ENCODE peak calls at places on chromosomes 13 and 19, in seven cellular contexts. W is ovary; U is astrocyte; A is endodermal cell; Q is tibial nerve; P is CD8-positive, alpha-beta memory T cell; Y is CD8-positive, alpha-beta T cell. S is an unnamed sample.
A peak's percentile ranks its signal among the peaks of the same experiment; 100 is the strongest.

GRCh38 chr13:21124853-21125252 is 51.5 kb downstream of the SKA3 start:
- DNase-seq in W (no peak), Q (no peak), P (no peak), A (no peak), Y (no peak), U (peak; percentile 51), S (no peak)

GRCh38 chr19:17352608-17353280 is 15.4 kb downstream of the GTPBP3 start:
- DNase-seq in A (no peak), U (no peak), Y (no peak), P (no peak), Q (no peak), W (no peak), S (no peak)

GRCh38 chr19:17334414-17335409 is at the start of gene ANO8:
- DNase-seq in P (peak; percentile 93), Q (peak; percentile 94), W (peak; percentile 93), Y (peak; percentile 92), A (peak; percentile 99), U (peak; percentile 100), S (peak; percentile 97)

GRCh38 chr19:40521276-40521675 is 54.5 kb downstream of the SPTBN4 start:
- DNase-seq in W (no peak), A (no peak), U (no peak), Q (no peak), P (no peak), Y (no peak), S (no peak)

GRCh38 chr19:46791944-46792343 is 3.5 kb upstream of the SLC1A5 start:
- DNase-seq in P (peak; percentile 61), U (no peak), A (no peak), W (no peak), Y (no peak), Q (no peak), S (no peak)

GRCh38 chr19:52724701-52725514 is 9.9 kb downstream of the ZNF611 start:
- DNase-seq in Q (no peak), W (no peak), P (no peak), A (no peak), U (no peak), Y (no peak), S (no peak)

GRCh38 chr13:110344320-110344719 is 37.2 kb downstream of the COL4A2 start:
- DNase-seq in A (no peak), Q (no peak), Y (no peak), W (no peak), U (no peak), P (no peak), S (no peak)

GRCh38 chr13:90806905-90807304 is 540.6 kb upstream of the MIR17HG start:
- DNase-seq in P (no peak), Y (no peak), Q (no peak), U (no peak), A (no peak), W (no peak), S (no peak)

GRCh38 chr13:71028884-71029283 is 838.1 kb downstream of the DACH1 start:
- DNase-seq in Q (no peak), Y (no peak), A (no peak), W (no peak), P (no peak), U (no peak), S (no peak)

GRCh38 chr13:45511310-45512147 is 46.8 kb downstream of the COG3 start:
- DNase-seq in U (peak; percentile 34), A (no peak), W (no peak), P (peak; percentile 51), Y (no peak), Q (peak; percentile 69), S (no peak)

GRCh38 chr13:35514801-35515502 is 38.5 kb upstream of the MAB21L1 start:
- DNase-seq in P (no peak), W (no peak), Y (no peak), Q (no peak), U (no peak), A (no peak), S (no peak)

GRCh38 chr13:34591163-34591562 is 350.9 kb upstream of the NBEA start:
- DNase-seq in W (no peak), P (no peak), Y (no peak), Q (no peak), U (no peak), A (no peak), S (no peak)

GRCh38 chr13:25939961-25940687 is 111.7 kb downstream of the SHISA2 start:
- DNase-seq in W (no peak), U (no peak), Q (no peak), A (no peak), Y (no peak), P (no peak), S (no peak)

GRCh38 chr13:110445722-110446569 is 115.6 kb downstream of the RAB20 start:
- DNase-seq in A (no peak), Y (no peak), U (no peak), P (no peak), W (no peak), Q (no peak), S (peak; percentile 65)

GRCh38 chr13:77988355-77988754 is 69.7 kb upstream of the EDNRB start:
- DNase-seq in Y (no peak), W (no peak), P (no peak), A (no peak), U (no peak), Q (no peak), S (no peak)

GRCh38 chr13:99151516-99151915 is 49.1 kb upstream of the UBAC2 start:
- DNase-seq in A (no peak), W (no peak), Y (no peak), Q (no peak), U (peak; percentile 76), P (no peak), S (no peak)

GRCh38 chr19:32202244-32202643 is 143.2 kb upstream of the ZNF507 start:
- DNase-seq in Q (no peak), A (no peak), Y (no peak), W (no peak), P (no peak), U (no peak), S (no peak)

GRCh38 chr19:21610787-21611186 is 105.4 kb downstream of the ZNF429 start:
- DNase-seq in Q (no peak), U (no peak), P (no peak), W (no peak), Y (no peak), A (no peak), S (no peak)

GRCh38 chr13:77563110-77563509 is 27.6 kb downstream of the SCEL start:
- DNase-seq in A (no peak), P (no peak), Q (no peak), U (peak; percentile 14), Y (no peak), W (no peak), S (no peak)

GRCh38 chr19:7690779-7691258 is 10.2 kb downstream of the TRAPPC5 start:
- DNase-seq in A (no peak), Y (no peak), W (no peak), Q (no peak), P (peak; percentile 51), U (no peak), S (no peak)

GRCh38 chr19:41339936-41340335 is 13.8 kb downstream of the TGFB1 start:
- DNase-seq in Y (no peak), A (no peak), P (no peak), U (peak; percentile 48), Q (no peak), W (no peak), S (no peak)

GRCh38 chr13:52798770-52799430 is 49.5 kb downstream of the PCDH8 start:
- DNase-seq in Q (no peak), U (no peak), Y (no peak), A (no peak), P (no peak), W (no peak), S (no peak)

GRCh38 chr19:54216869-54217268 is 5.9 kb downstream of the LILRB3 start:
- DNase-seq in U (no peak), Y (no peak), W (no peak), P (no peak), A (no peak), Q (no peak), S (no peak)

GRCh38 chr13:30850867-30851211 is 55.2 kb upstream of the MEDAG start:
- DNase-seq in W (no peak), Q (no peak), P (no peak), Y (no peak), U (no peak), A (no peak), S (no peak)

GRCh38 chr19:19645233-19645870 is 1.9 kb upstream of the GMIP start:
- DNase-seq in Y (no peak), P (no peak), W (no peak), U (no peak), Q (no peak), A (no peak), S (no peak)
- H3K4me1 ChIP-seq in Y (peaks cover 20% of the 10 kb centered on the region), P (peaks cover 20% of the 10 kb centered on the region), W (no peaks in the 10 kb centered on the region), U (peaks cover 10% of the 10 kb centered on the region), Q (no peaks in the 10 kb centered on the region), A (peaks cover 4% of the 10 kb centered on the region), S (peaks cover 12% of the 10 kb centered on the region)

DNA sequence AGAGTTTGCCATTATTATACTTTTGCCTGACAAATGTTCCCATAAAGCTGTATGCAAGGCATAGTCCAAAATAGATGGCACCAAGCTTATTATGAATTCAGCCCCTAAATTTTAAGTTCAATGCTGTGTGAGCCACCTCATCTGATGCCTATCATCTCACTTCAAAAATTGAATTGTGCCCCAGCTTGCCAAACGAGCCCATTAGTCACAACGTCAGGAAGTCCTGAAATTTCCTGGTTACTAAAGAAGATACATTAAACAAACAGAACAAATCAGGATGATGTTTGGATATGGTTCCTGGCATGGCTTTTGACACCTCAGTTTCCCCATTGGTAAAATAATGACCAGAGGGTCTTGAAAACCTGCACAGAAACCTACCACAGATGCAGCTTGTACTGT is 147.5 kb upstream of the SOX21 start:
- DNase-seq in A (no peak), W (no peak), U (no peak), Q (no peak), Y (no peak), P (no peak), S (no peak)
- H3K27me3 ChIP-seq in A (peaks cover 14% of the 10 kb centered on the region), W (no peaks in the 10 kb centered on the region), U (no peaks in the 10 kb centered on the region), Q (no peaks in the 10 kb centered on the region), Y (no peaks in the 10 kb centered on the region), P (no peaks in the 10 kb centered on the region), S (no peaks in the 10 kb centered on the region)

DNA sequence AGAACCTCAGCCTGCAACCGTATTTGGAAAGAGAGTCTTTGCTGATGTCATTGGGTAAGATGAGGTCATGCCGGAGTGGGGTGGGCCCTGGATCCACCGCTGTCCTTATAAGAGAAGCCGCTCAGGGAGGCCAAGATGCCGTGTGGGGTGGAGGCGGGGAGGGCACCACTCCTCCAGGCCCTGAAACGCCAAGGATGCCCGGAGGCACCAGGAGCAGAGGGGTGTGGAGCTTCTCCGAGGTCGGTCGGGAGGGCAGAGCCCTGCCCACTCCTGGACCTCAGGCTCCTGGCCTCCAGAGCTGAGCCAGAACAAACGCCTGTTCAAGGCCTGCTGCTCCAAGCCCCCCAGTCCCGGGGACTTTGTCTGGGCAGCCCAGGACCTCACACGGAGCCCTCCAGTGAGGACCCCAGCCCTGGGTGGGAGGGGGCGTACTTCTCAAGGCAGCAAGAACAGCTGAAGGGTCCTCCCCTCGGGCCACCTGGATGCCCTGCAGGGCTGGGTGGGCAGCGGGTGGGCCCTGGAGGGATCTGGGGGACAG is 29.9 kb downstream of the PIP5K1C start:
- DNase-seq in W (peak; percentile 83), P (no peak), A (peak; percentile 55), Q (peak; percentile 87), Y (no peak), U (peak; percentile 85), S (peak; percentile 98)
- H3K4me3 ChIP-seq in W (peak overlapping the region; percentile 37), P (no peak overlapping the region), A (no peak overlapping the region), Q (no peak overlapping the region), Y (no peak overlapping the region), U (no peak overlapping the region), S (peak overlapping the region; percentile 46)

DNA sequence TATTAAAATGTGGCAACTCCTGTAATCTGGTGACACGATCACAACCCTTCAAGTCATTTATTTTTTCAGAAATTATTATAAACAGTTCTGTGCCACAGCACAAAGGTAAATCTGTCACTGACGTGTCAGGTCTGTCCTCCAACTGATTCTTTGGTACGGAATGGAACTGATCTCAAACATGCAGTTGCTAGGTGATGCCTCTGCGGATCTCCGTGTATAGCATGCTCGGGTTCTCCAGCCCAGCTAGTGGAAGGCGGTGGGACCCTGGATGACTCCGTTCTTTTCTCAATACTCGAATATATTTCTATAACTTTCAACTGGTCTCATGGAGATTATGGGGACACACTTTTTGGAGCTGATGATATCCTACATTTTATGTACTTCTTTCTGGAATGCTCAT is 11.0 kb downstream of the RANBP3 start:
- DNase-seq in P (no peak), Y (no peak), W (no peak), U (no peak), A (no peak), Q (no peak), S (no peak)
- H3K4me1 ChIP-seq in P (peaks cover 78% of the 10 kb centered on the region), Y (peaks cover 92% of the 10 kb centered on the region), W (peaks cover 34% of the 10 kb centered on the region), U (peaks cover 21% of the 10 kb centered on the region), A (peaks cover 25% of the 10 kb centered on the region), Q (peaks cover 27% of the 10 kb centered on the region), S (peaks cover 60% of the 10 kb centered on the region)